ENCODE peak calls at places on chromosome 16, in four cellular contexts. P is sigmoid colon, H is stomach, W is heart right ventricle. T is an unnamed sample. For H3K4me1 and H3K36me3, the result is how much of the 10 kb centered on the place peaks cover.

GRCh38 chr16:4788489-4788889 is 344 bp upstream of the SEPTIN12 start:
- DNase-seq in W (no peak), H (no peak), P (no peak), T (peak)

GRCh38 chr16:2467301-2468141 is 3.6 kb upstream of the NTN3 start:
- DNase-seq in P (peak), W (peak), H (peak), T (peak)

GRCh38 chr16:1012135-1012534 is 30.6 kb downstream of the SOX8 start:
- DNase-seq in P (no peak), H (no peak), W (no peak), T (no peak)

GRCh38 chr16:20868890-20869289 is 31.3 kb downstream of the DCUN1D3 start:
- DNase-seq in W (peak), H (peak), P (peak), T (peak)

GRCh38 chr16:53913082-53913870 is 209.3 kb downstream of the FTO start:
- DNase-seq in P (no peak), H (no peak), W (peak), T (no peak)

GRCh38 chr16:1746693-1747195 is 24.6 kb downstream of the NME3 start:
- DNase-seq in P (no peak), H (no peak), W (no peak), T (no peak)

GRCh38 chr16:21226749-21227148 is 6.8 kb upstream of the ANKS4B start:
- DNase-seq in P (no peak), W (no peak), H (no peak), T (no peak)

GRCh38 chr16:53952215-53953208 is 248.6 kb downstream of the FTO start:
- DNase-seq in H (no peak), W (no peak), P (no peak), T (no peak)

GRCh38 chr16:85750021-85750826 is 672 bp downstream of the C16orf74 start:
- DNase-seq in H (peak), W (peak), P (no peak), T (peak)

GRCh38 chr16:78005881-78006280 is 16.5 kb upstream of the CLEC3A start:
- DNase-seq in W (no peak), P (no peak), H (no peak), T (peak)

GRCh38 chr16:15644306-15644961 is 1.5 kb upstream of the MARF1 start:
- DNase-seq in P (no peak), H (no peak), W (no peak), T (no peak)

GRCh38 chr16:72332926-72333325 is 161.0 kb upstream of the PMFBP1 start:
- DNase-seq in P (no peak), W (no peak), H (no peak), T (no peak)

GRCh38 chr16:17205279-17206139 is 265.3 kb downstream of the XYLT1 start:
- DNase-seq in P (no peak), H (peak), W (no peak), T (no peak)

GRCh38 chr16:57281791-57282190 is 2.7 kb downstream of the PLLP start:
- DNase-seq in H (no peak), P (peak), W (no peak), T (no peak)
- H3K27ac ChIP-seq in H (peak), P (no peak), W (no peak), T (no peak)

GRCh38 chr16:51759329-51759728 is 608.3 kb upstream of the SALL1 start:
- DNase-seq in P (no peak), W (no peak), H (no peak), T (peak)
- H3K4me1 ChIP-seq in P (under half), W (under half), H (under half), T (under half)

DNA sequence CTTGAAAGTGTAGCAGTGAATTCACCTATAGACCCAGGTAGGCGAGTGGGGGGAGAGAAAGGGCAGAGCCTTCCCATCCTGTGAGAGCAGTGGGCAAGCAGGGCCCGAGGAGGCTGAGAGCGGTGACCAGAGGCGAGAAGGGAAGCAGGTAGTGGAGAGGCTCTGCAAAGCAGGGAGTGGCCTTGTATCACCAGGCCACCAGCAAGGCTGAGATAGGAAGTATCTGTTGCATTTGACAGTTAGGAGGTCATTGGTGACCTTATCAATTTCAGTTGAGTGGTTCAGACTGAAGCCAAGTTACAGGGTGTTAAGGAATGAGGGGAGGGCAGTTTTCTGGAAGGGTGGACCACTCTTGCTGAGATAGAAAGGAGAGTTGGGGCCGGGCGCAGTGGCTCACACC is 10.7 kb upstream of the HSD3B7 start:
- DNase-seq in H (no peak), W (no peak), P (no peak), T (no peak)
- H3K36me3 ChIP-seq in H (half or more), W (half or more), P (half or more), T (half or more)

GRCh38 chr16:10495031-10495345 is 85.4 kb downstream of the EMP2 start:
- DNase-seq in W (no peak), H (no peak), P (no peak), T (no peak)
- H3K27ac ChIP-seq in W (no peak), H (no peak), P (no peak), T (no peak)

DNA sequence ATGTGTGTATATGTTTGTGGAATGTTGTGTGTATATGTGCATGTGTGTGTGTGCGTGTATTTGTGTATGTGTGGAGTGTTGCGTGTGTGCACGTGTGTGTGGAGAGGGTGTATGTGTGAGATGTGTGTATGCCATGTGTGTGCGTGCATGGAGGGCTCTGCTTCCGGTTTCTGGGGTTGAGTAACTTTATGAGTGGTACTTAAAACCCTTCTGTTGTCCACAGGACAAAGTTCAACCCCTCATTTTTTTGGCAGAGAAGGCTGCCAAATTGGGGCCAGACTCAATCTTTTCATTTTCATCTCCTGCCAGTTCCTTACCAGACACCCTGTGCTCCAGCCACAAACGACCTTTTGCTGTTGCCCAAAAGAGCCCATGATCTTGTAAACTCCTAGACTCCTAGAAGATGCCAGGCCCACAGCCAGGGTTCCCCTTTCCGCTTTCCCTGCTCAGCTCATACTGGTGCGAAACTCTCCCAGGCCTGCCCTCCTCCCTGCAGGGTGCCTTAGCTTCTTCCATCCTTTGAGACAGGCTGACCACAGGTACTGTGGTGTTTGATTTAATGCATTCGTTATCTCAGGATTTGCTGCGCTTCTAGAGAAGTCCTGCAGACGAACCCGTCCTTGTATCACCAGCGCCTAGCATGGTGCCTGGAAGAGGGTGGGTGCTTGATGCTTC is 100.2 kb downstream of the CMIP start:
- DNase-seq in P (no peak), W (no peak), H (no peak), T (peak)
- H3K4me1 ChIP-seq in P (under half), W (half or more), H (half or more), T (under half)

DNA sequence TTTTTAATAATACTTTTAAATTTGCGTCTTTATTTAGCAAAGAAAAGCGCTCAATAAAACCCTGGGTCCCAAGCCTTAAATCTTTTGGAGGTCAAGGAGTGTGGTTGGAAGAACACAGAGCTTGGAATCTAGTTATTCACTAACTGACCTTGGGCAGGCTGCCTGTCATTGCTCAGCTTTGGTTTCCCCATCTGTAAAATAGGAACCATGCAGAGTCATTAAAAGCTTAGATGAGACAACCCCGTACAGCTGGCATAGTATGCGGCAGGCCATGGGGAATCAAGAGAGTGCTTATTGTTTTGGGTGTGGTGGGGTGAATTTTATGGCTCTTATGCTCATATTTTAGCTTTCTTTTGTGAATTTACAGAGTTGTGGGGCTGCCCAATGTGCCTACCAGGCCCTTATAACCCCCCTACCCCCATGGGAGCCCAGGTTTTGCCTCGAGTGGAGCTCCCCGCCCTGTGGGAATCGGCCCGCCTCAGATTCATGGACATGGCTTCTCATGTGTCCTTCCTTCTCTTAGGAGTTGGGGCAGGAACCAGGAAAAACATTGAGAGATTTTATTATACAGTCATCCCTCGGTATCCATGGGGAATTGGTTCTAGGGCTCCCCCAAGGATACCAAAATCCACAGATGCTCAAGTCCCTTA is 113.5 kb downstream of the CLEC16A start:
- DNase-seq in H (no peak), W (no peak), P (peak), T (no peak)
- H3K36me3 ChIP-seq in H (half or more), W (half or more), P (under half), T (under half)

T was measured in cardiac muscle cell.